ENCODE peak calls at places on chromosome X, in four cellular contexts. One of them, this sample, is unnamed.
A peak's percentile ranks its signal among the peaks of the same experiment; 100 is the strongest.

GRCh38 chrX:28189011-28189410 is 207.8 kb upstream of the DCAF8L1 start:
- DNase-seq in neural crest cell: no peak
- DNase-seq in kidney tubule cell: peak; percentile 85
- DNase-seq in AG08396: no peak
- DNase-seq in this sample: no peak

GRCh38 chrX:129678881-129679195 is 24.1 kb upstream of the APLN start:
- DNase-seq in neural crest cell: no peak
- DNase-seq in AG08396: no peak
- DNase-seq in kidney tubule cell: no peak
- DNase-seq in this sample: no peak

GRCh38 chrX:103697687-103698086 is 11.2 kb upstream of the MORF4L2 start:
- DNase-seq in AG08396: no peak
- DNase-seq in kidney tubule cell: no peak
- DNase-seq in neural crest cell: no peak
- DNase-seq in this sample: no peak

GRCh38 chrX:130212371-130212770 is 40.6 kb downstream of the RAB33A start:
- DNase-seq in kidney tubule cell: no peak
- DNase-seq in AG08396: no peak
- DNase-seq in neural crest cell: no peak
- DNase-seq in this sample: no peak

GRCh38 chrX:24728530-24728929 is 34.8 kb downstream of the POLA1 start:
- DNase-seq in AG08396: no peak
- DNase-seq in kidney tubule cell: no peak
- DNase-seq in neural crest cell: no peak
- DNase-seq in this sample: no peak

GRCh38 chrX:79181401-79181800 is 36.9 kb downstream of the GPR174 start:
- DNase-seq in kidney tubule cell: no peak
- DNase-seq in AG08396: no peak
- DNase-seq in neural crest cell: no peak
- DNase-seq in this sample: no peak

GRCh38 chrX:150898343-150899190 is at the start of gene CD99L2:
- DNase-seq in kidney tubule cell: peak; percentile 85
- DNase-seq in neural crest cell: peak; percentile 80
- DNase-seq in AG08396: peak; percentile 94
- DNase-seq in this sample: peak; percentile 92

GRCh38 chrX:107571296-107571998 is 56.9 kb upstream of the PRPS1 start:
- DNase-seq in kidney tubule cell: peak; percentile 97
- DNase-seq in AG08396: peak; percentile 77
- DNase-seq in neural crest cell: no peak
- DNase-seq in this sample: no peak

GRCh38 chrX:133290076-133290475 is 71.9 kb upstream of the TFDP3 start:
- DNase-seq in neural crest cell: no peak
- DNase-seq in AG08396: no peak
- DNase-seq in kidney tubule cell: peak; percentile 11
- DNase-seq in this sample: no peak

GRCh38 chrX:150763810-150764209 is 70.6 kb downstream of the MTMR1 start:
- DNase-seq in kidney tubule cell: no peak
- DNase-seq in neural crest cell: no peak
- DNase-seq in AG08396: no peak
- DNase-seq in this sample: no peak

GRCh38 chrX:120731386-120731785 is 101.5 kb upstream of the C1GALT1C1 start:
- DNase-seq in AG08396: no peak
- DNase-seq in kidney tubule cell: no peak
- DNase-seq in neural crest cell: no peak
- DNase-seq in this sample: no peak

GRCh38 chrX:139720136-139720535 is 12.2 kb upstream of the MCF2 start:
- DNase-seq in AG08396: peak; percentile 40
- DNase-seq in neural crest cell: no peak
- DNase-seq in kidney tubule cell: peak; percentile 87
- DNase-seq in this sample: no peak

GRCh38 chrX:13863326-13863725 is 46.4 kb upstream of the GPM6B start:
- DNase-seq in kidney tubule cell: no peak
- DNase-seq in neural crest cell: no peak
- DNase-seq in AG08396: no peak
- DNase-seq in this sample: no peak

GRCh38 chrX:46130246-46130645 is 415.0 kb downstream of the ZNF674 start:
- DNase-seq in AG08396: no peak
- DNase-seq in neural crest cell: no peak
- DNase-seq in kidney tubule cell: peak; percentile 2
- DNase-seq in this sample: no peak

GRCh38 chrX:102712216-102712966 is at the start of gene GPRASP2:
- DNase-seq in kidney tubule cell: peak; percentile 18
- DNase-seq in AG08396: peak; percentile 49
- DNase-seq in neural crest cell: peak; percentile 38
- DNase-seq in this sample: peak; percentile 69

GRCh38 chrX:147069926-147070325 is 255.4 kb upstream of the CXorf51A start:
- DNase-seq in neural crest cell: no peak
- DNase-seq in AG08396: no peak
- DNase-seq in kidney tubule cell: peak; percentile 32
- DNase-seq in this sample: no peak